ENCODE peak calls at places on chromosomes 3 and 15, in four cellular contexts. U, V, Q and Z are unnamed samples.

GRCh38 chr3:127688416-127689265 is 15.9 kb downstream of the ABTB1 start:
- DNase-seq in U (no peak), V (no peak), Q (no peak), Z (peak)

GRCh38 chr15:45948226-45948625 is 313.4 kb downstream of the SQOR start:
- DNase-seq in U (no peak), V (no peak), Q (no peak), Z (no peak)

GRCh38 chr15:33243393-33243792 is 48.9 kb upstream of the FMN1 start:
- DNase-seq in U (no peak), V (no peak), Q (no peak), Z (no peak)

GRCh38 chr3:123119388-123119787 is 52.6 kb downstream of the PDIA5 start:
- DNase-seq in U (no peak), V (no peak), Q (no peak), Z (no peak)

GRCh38 chr3:40923130-40923529 is 276.2 kb upstream of the CTNNB1 start:
- DNase-seq in U (no peak), V (no peak), Q (no peak), Z (no peak)

GRCh38 chr3:102741105-102741504 is 306.3 kb downstream of the ZPLD1 start:
- DNase-seq in U (no peak), V (no peak), Q (no peak), Z (no peak)

GRCh38 chr3:59839283-59839682 is 789.5 kb upstream of the CFAP20DC start:
- DNase-seq in U (no peak), V (no peak), Q (no peak), Z (no peak)

GRCh38 chr3:126417461-126418255 is 22.9 kb downstream of the CFAP100 start:
- DNase-seq in U (no peak), V (no peak), Q (no peak), Z (no peak)

GRCh38 chr15:80403712-80404056 is 498 bp upstream of the ARNT2 start:
- DNase-seq in U (no peak), V (no peak), Q (no peak), Z (no peak)

GRCh38 chr15:90840954-90841353 is 27.4 kb upstream of the FURIN start:
- DNase-seq in U (no peak), V (no peak), Q (no peak), Z (no peak)

GRCh38 chr3:196518999-196519737 is 4.0 kb upstream of the SMCO1 start:
- DNase-seq in U (peak), V (peak), Q (peak), Z (no peak)

GRCh38 chr3:139520028-139520737 is 19.4 kb downstream of the RBP1 start:
- DNase-seq in U (no peak), V (peak), Q (peak), Z (no peak)

GRCh38 chr3:111735271-111735758 is 123.8 kb upstream of the PHLDB2 start:
- DNase-seq in U (no peak), V (no peak), Q (no peak), Z (no peak)

GRCh38 chr3:104575631-104576030 is 791.1 kb upstream of the ALCAM start:
- DNase-seq in U (no peak), V (no peak), Q (no peak), Z (no peak)

GRCh38 chr15:53212785-53213184 is 422.6 kb upstream of the ONECUT1 start:
- DNase-seq in U (no peak), V (no peak), Q (no peak), Z (no peak)

GRCh38 chr3:16048435-16049318 is 125.8 kb upstream of the GALNT15 start:
- DNase-seq in U (peak), V (peak), Q (peak), Z (no peak)

GRCh38 chr3:72663429-72663828 is 184.8 kb downstream of the SHQ1 start:
- DNase-seq in U (no peak), V (no peak), Q (no peak), Z (no peak)

GRCh38 chr3:98655666-98656065 is 62.3 kb upstream of the CPOX start:
- DNase-seq in U (no peak), V (no peak), Q (no peak), Z (no peak)

GRCh38 chr15:55683366-55683765 is 59.6 kb downstream of the PRTG start:
- DNase-seq in U (no peak), V (no peak), Q (no peak), Z (no peak)

GRCh38 chr15:32994810-32995424 is 199.6 kb downstream of the FMN1 start:
- DNase-seq in U (no peak), V (no peak), Q (no peak), Z (no peak)

GRCh38 chr3:50132421-50133282 is 22.5 kb upstream of the SEMA3F start:
- DNase-seq in U (no peak), V (no peak), Q (no peak), Z (no peak)

GRCh38 chr3:78765671-78766485 is 1001.9 kb downstream of the ROBO1 start:
- DNase-seq in U (no peak), V (no peak), Q (no peak), Z (no peak)

GRCh38 chr3:38565339-38566214 is 69.4 kb downstream of the EXOG start:
- DNase-seq in U (no peak), V (no peak), Q (no peak), Z (peak)

GRCh38 chr3:127590282-127590592 is 296 bp downstream of the TPRA1 start:
- DNase-seq in U (no peak), V (peak), Q (peak), Z (no peak)

GRCh38 chr3:176149567-176149966 is 1047.7 kb downstream of the TBL1XR1 start:
- DNase-seq in U (no peak), V (no peak), Q (no peak), Z (no peak)

GRCh38 chr3:191848818-191849217 is 387.9 kb downstream of the PYDC2 start:
- DNase-seq in U (no peak), V (no peak), Q (no peak), Z (no peak)

GRCh38 chr15:90623854-90624253 is 93.3 kb upstream of the BLM start:
- DNase-seq in U (no peak), V (no peak), Q (no peak), Z (no peak)

GRCh38 chr15:65326109-65326508 is 21.6 kb downstream of the RNU5B-1 start:
- DNase-seq in U (no peak), V (no peak), Q (no peak), Z (no peak)

GRCh38 chr15:52040167-52040900 is 21.3 kb downstream of the MAPK6 start:
- DNase-seq in U (no peak), V (no peak), Q (no peak), Z (no peak)

GRCh38 chr15:34620814-34621213 is 37.4 kb upstream of the GOLGA8B start:
- DNase-seq in U (no peak), V (no peak), Q (no peak), Z (no peak)

GRCh38 chr3:187042874-187043458 is 96.3 kb downstream of the RPL39L start:
- DNase-seq in U (no peak), V (no peak), Q (no peak), Z (no peak)

GRCh38 chr3:187046033-187046432 is 93.3 kb downstream of the RPL39L start:
- DNase-seq in U (no peak), V (no peak), Q (no peak), Z (no peak)

GRCh38 chr3:187044206-187044605 is 95.1 kb downstream of the RPL39L start:
- DNase-seq in U (no peak), V (no peak), Q (no peak), Z (no peak)

GRCh38 chr3:187042062-187042745 is 97.1 kb downstream of the RPL39L start:
- DNase-seq in U (no peak), V (no peak), Q (no peak), Z (no peak)

DNA sequence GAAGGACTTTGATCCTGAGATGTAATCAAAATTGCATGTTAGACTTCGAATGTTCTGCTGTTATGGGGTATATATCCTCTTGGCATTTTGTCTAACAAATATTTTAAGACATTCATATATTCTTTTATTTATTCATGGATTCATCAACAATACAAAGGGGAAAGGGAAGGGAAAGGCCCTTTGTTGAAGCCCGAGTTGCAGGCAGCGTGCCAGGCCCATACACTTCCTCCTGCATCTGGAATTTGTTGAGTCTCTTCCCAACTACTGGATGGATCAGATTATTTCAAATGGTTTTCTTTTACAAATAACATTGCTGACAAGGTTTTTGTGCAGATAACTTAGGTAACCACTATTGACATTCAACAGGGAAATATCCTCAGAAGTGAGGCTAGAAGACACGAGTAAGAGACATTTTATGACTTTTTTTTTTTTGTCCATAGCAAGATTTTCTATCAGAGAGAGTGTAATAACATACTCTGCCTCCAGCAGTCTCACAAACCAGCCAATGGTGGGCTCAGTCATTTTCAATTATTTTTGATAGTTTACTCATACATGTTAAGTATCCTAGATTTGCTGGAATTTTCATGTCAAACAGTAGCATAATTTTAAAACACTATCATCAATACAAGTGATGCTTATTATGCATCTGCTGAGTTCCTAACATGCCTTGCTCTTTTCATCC is 94.3 kb downstream of the RPL39L start:
- DNase-seq in U (no peak), V (peak), Q (peak), Z (no peak)
- TF ChIP-seq CTCF in U (no peak), V (no peak), Q (no peak), Z (peak)

DNA sequence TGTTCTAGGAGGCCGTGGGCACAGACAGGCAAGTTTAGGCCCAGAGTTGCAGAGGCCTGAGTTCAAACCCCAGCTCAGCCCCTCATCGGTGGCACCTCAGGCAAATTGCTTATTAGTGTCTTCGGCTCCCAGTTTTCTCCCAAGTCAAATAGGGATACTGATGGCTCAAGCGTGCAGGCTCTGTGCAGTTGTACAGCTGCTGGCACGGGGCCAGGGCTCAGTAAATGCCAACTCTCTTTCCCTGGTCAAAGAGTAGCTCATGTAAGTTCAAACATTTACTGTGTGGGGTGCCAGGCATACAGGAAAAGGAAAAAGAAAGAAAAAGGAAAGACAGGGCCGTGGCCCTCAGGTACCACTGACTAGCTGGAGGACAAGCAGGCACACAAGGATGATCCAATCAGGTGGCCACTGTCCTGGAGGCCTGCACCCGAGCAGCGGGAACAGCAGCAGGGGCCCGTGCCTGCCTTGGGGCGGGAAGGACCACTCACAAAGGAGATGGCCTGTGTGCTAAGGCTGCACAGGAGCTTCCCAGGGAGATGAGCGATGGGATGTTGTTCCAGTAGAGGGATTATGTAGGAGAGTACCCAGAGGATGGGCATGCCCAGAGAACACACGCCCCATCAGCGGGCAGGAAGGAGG is 70.8 kb downstream of the TBC1D2B start:
- DNase-seq in U (no peak), V (peak), Q (peak), Z (no peak)
- TF ChIP-seq CTCF in U (no peak), V (no peak), Q (no peak), Z (no peak)

DNA sequence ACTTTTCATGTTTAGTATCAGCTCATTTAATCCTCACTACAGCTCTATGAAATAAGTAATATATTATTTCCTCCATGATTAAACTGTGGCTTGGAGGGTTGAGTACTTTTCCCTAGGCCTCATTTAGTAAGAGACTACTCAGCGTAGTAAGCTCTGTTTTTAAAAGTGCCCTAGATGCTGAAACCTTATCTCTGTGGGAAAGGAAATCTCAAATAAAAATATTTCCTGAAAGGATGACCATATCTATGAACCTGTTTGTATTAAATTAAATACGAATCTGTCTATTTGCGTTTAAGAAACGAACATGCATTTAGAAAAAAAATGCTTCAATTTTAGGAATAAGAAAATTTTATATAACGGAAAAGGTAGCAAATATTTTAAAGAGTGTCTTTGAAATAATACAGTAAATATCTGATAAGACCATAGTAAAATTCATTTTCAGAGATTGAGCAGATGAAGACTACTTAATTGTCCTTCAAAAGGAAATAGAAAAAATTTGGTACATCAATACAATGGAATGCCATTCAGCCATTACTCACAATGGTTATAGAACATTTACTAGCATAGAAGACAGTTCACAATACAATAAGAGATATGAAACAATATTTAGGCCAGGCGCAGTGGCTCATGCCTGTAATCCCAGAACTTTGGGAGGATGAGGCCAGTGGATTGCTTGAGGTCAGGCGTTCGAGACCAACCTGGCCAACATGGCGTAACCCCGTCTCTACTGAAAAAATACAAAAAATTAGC is 56.2 kb downstream of the ATG7 start:
- DNase-seq in U (no peak), V (no peak), Q (no peak), Z (no peak)
- TF ChIP-seq CTCF in U (no peak), V (no peak), Q (no peak), Z (no peak)

GRCh38 chr3:62659660-62660059 is 215.6 kb downstream of the CADPS start:
- DNase-seq in U (no peak), V (no peak), Q (no peak), Z (no peak)
- TF ChIP-seq CTCF in U (no peak), V (no peak), Q (no peak), Z (peak)

DNA sequence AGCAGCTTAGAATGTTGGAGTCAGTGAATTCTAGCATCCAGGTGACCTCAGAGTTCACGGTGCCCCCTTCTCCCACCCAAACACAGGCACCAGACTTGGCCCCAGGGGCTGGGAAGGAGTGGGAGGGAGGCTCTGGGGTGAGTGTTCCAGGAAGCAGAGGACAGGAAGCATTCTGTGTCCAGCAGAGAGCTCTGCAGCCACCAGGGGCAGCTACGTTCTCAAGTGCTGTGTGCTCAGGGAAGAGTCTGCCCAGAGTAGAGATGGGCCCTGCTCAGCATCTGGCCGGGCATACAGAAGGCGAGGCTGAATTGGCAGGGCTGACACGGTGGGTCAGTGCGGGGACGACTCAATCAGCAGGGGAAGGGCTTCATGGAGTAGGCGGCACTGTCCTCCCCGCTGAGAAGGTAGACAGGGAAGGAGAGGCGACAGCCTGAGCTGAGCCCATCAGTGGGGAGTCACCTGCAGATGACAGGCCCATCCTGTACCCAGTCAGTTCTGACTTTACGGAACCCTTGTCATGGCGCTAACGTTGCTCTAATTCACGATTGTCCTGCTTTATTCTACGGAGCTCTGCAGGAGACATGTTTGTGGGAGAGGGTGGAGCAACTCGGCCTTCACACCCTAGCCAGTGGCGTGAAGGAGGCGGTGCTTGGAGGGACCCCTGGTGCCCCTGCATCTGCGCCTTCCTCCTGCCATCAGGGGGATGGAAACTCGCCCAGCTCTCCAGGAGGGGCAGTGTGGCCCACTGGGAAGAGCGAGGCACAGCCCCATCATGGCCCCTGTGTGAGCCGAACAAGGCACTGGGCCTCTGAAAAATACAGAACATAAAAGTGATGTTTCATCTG is 82.1 kb downstream of the C3orf70 start:
- DNase-seq in U (no peak), V (peak), Q (peak), Z (no peak)
- TF ChIP-seq CTCF in U (peak), V (peak), Q (peak), Z (peak)

GRCh38 chr3:187971629-187972028 is 182.3 kb upstream of the LPP start:
- DNase-seq in U (no peak), V (no peak), Q (no peak), Z (no peak)
- TF ChIP-seq CTCF in U (no peak), V (no peak), Q (no peak), Z (no peak)

DNA sequence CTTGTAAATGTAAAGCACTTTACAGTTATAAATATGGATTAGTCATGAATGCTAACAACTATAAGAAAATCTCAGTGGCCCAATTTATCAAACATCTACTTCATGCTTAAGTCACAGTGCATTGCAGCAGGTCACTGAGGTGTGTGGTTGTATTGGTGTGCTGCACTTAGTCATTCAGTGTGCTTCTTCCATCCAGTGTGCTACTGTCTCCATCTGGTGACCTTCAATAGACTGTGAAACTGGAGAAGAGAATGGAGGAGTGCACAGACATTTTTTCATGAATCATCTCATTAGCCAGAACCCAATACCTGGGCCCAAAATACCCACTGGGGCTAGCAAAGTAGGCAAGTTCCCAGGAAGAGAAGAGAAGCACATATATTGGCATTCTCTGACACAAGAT is 199.6 kb downstream of the SHOX2 start:
- DNase-seq in U (no peak), V (no peak), Q (no peak), Z (no peak)
- TF ChIP-seq CTCF in U (no peak), V (no peak), Q (no peak), Z (peak)

DNA sequence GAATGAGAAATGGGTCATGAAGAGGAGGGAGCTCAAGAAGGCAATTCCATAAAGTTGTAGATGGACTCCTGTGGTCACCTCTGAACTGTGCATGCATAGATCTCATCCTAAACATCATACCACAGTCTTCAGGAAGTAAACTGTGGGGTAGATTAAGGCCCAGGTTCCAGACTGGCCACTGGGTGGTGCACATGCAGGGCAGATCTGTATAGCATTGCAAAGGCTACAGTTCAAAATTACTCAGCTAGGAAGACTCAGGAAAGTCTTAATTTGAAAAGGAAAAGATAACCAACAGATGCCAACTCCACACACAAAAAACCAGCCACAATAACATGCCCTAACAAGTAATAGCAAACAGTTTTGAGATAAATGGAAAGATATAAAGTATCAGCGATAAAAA is 20.3 kb downstream of the KY start:
- DNase-seq in U (no peak), V (no peak), Q (no peak), Z (no peak)
- TF ChIP-seq CTCF in U (peak), V (peak), Q (no peak), Z (peak)

GRCh38 chr3:150840733-150841515 is 64.3 kb downstream of the MINDY4B start:
- DNase-seq in U (no peak), V (no peak), Q (no peak), Z (no peak)
- TF ChIP-seq CTCF in U (peak), V (no peak), Q (no peak), Z (no peak)

GRCh38 chr3:141114816-141115458 is 63.8 kb downstream of the SPSB4 start:
- DNase-seq in U (no peak), V (no peak), Q (peak), Z (no peak)
- TF ChIP-seq CTCF in U (peak), V (no peak), Q (no peak), Z (peak)